ENCODE peak calls at places on chromosomes 3 and 15, in eight cellular contexts. P, T, V, Q, X, D, C and Y are unnamed samples.

GRCh38 chr3:94460914-94461313 is 398.1 kb downstream of the NSUN3 start:
- DNase-seq in P (no peak), T (no peak), V (no peak), Q (no peak), X (no peak), D (no peak), C (no peak), Y (no peak)

GRCh38 chr15:91413142-91413541 is 313.1 kb downstream of the SV2B start:
- DNase-seq in P (no peak), T (peak; percentile 32), V (no peak), Q (no peak), X (no peak), D (no peak), C (no peak), Y (no peak)

GRCh38 chr3:36944641-36945270 is at the start of gene TRANK1:
- DNase-seq in P (peak; percentile 83), T (peak; percentile 62), V (peak; percentile 55), Q (peak; percentile 82), X (peak; percentile 78), D (peak; percentile 61), C (peak; percentile 18), Y (peak; percentile 40)

GRCh38 chr15:71278989-71279756 is 163.9 kb downstream of the THSD4 start:
- DNase-seq in P (no peak), T (peak; percentile 97), V (no peak), Q (peak; percentile 70), X (no peak), D (peak; percentile 98), C (no peak), Y (peak; percentile 92)

GRCh38 chr3:179842061-179842460 is 189.2 kb downstream of the USP13 start:
- DNase-seq in P (no peak), T (no peak), V (no peak), Q (no peak), X (no peak), D (no peak), C (no peak), Y (no peak)

GRCh38 chr3:149342413-149343340 is 9.2 kb upstream of the TM4SF18 start:
- DNase-seq in P (no peak), T (peak; percentile 88), V (no peak), Q (no peak), X (no peak), D (peak; percentile 93), C (no peak), Y (peak; percentile 78)

GRCh38 chr15:72785452-72786243 is 2.1 kb upstream of the ADPGK start:
- DNase-seq in P (peak; percentile 69), T (peak; percentile 45), V (no peak), Q (no peak), X (no peak), D (peak; percentile 10), C (no peak), Y (peak; percentile 87)

GRCh38 chr3:39705351-39705900 is 104.0 kb upstream of the MYRIP start:
- DNase-seq in P (no peak), T (peak; percentile 26), V (no peak), Q (no peak), X (no peak), D (peak; percentile 6), C (no peak), Y (peak; percentile 15)

GRCh38 chr3:24460974-24461373 is 33.7 kb downstream of the THRB start:
- DNase-seq in P (no peak), T (peak; percentile 47), V (no peak), Q (no peak), X (no peak), D (no peak), C (no peak), Y (no peak)

GRCh38 chr3:69368129-69368741 is 17.7 kb downstream of the FRMD4B start:
- DNase-seq in P (peak; percentile 25), T (peak; percentile 34), V (no peak), Q (no peak), X (peak; percentile 9), D (peak; percentile 64), C (no peak), Y (no peak)

GRCh38 chr3:24936574-24936973 is 441.9 kb upstream of the THRB start:
- DNase-seq in P (no peak), T (no peak), V (no peak), Q (no peak), X (no peak), D (no peak), C (no peak), Y (no peak)

GRCh38 chr3:126908752-126909275 is 74.1 kb upstream of the PLXNA1 start:
- DNase-seq in P (no peak), T (no peak), V (no peak), Q (no peak), X (no peak), D (no peak), C (no peak), Y (no peak)

GRCh38 chr15:90020041-90020735 is 19.1 kb downstream of the ZNF710 start:
- DNase-seq in P (no peak), T (no peak), V (no peak), Q (no peak), X (no peak), D (no peak), C (no peak), Y (no peak)

GRCh38 chr15:72778796-72779195 is 4.8 kb downstream of the ADPGK start:
- DNase-seq in P (no peak), T (no peak), V (no peak), Q (no peak), X (no peak), D (no peak), C (no peak), Y (no peak)

GRCh38 chr15:70461992-70462391 is 301.4 kb downstream of the UACA start:
- DNase-seq in P (no peak), T (no peak), V (no peak), Q (no peak), X (no peak), D (no peak), C (no peak), Y (no peak)